ENCODE peak calls at places on chromosome 4, in seven cellular contexts. T, V, B, I, M, Q and S are unnamed samples.

GRCh38 chr4:43693876-43694275 is 754.7 kb downstream of the KCTD8 start:
- DNase-seq in T (no peak), V (no peak), I (no peak), B (no peak), M (no peak), Q (no peak), S (no peak)

GRCh38 chr4:99473131-99473530 is 37.7 kb upstream of the C4orf17 start:
- DNase-seq in M (no peak), Q (no peak), T (no peak), V (peak), B (no peak), I (no peak), S (no peak)

GRCh38 chr4:48546336-48546735 is 56.3 kb downstream of the ZAR1 start:
- DNase-seq in I (peak), B (peak), M (no peak), Q (no peak), T (peak), V (peak), S (no peak)

GRCh38 chr4:1337376-1337831 is 9.6 kb upstream of the UVSSA start:
- DNase-seq in T (no peak), Q (no peak), I (no peak), M (no peak), B (no peak), V (no peak), S (no peak)

GRCh38 chr4:1667273-1667672 is 16.8 kb downstream of the FAM53A start:
- DNase-seq in I (no peak), Q (no peak), T (no peak), B (no peak), M (no peak), V (no peak), S (no peak)

GRCh38 chr4:77669911-77670590 is 64.4 kb downstream of the CXCL13 start:
- DNase-seq in T (no peak), B (no peak), V (no peak), M (no peak), I (no peak), Q (no peak), S (peak)

GRCh38 chr4:52931238-52931637 is 69.1 kb downstream of the RASL11B start:
- DNase-seq in Q (no peak), I (no peak), T (no peak), M (no peak), B (no peak), V (no peak), S (peak)

GRCh38 chr4:75841641-75842520 is 60.4 kb downstream of the PPEF2 start:
- DNase-seq in V (peak), I (no peak), B (peak), Q (no peak), M (no peak), T (no peak), S (no peak)

GRCh38 chr4:7073526-7074390 is 5.9 kb upstream of the GRPEL1 start:
- DNase-seq in B (peak), I (peak), T (peak), M (peak), V (peak), Q (no peak), S (no peak)

GRCh38 chr4:26885912-26886274 is 25.3 kb downstream of the STIM2 start:
- DNase-seq in T (no peak), B (no peak), Q (peak), V (no peak), I (peak), M (peak), S (no peak)

GRCh38 chr4:164997324-164997723 is 19.9 kb upstream of the TRIM61 start:
- DNase-seq in V (no peak), M (no peak), Q (no peak), T (no peak), B (no peak), I (peak), S (no peak)

GRCh38 chr4:78519962-78520361 is 31.6 kb upstream of the ANXA3 start:
- DNase-seq in T (no peak), B (no peak), I (no peak), V (no peak), Q (no peak), M (no peak), S (no peak)

GRCh38 chr4:65825121-65825520 is 154.8 kb upstream of the EPHA5 start:
- DNase-seq in I (no peak), T (no peak), B (no peak), Q (no peak), M (no peak), V (peak), S (no peak)

GRCh38 chr4:174099712-174100111 is 183.8 kb downstream of the FBXO8 start:
- DNase-seq in I (no peak), Q (no peak), M (no peak), B (no peak), T (no peak), V (no peak), S (no peak)

GRCh38 chr4:5462896-5463295 is 245.5 kb downstream of the EVC2 start:
- DNase-seq in T (no peak), Q (no peak), M (no peak), I (no peak), V (no peak), B (no peak), S (no peak)

GRCh38 chr4:122652379-122652778 is 31.5 kb upstream of the IL21 start:
- DNase-seq in B (peak), T (no peak), I (peak), V (peak), M (peak), Q (no peak), S (peak)

GRCh38 chr4:106627071-106627470 is 258.5 kb upstream of the GIMD1 start:
- DNase-seq in B (no peak), T (no peak), M (no peak), I (no peak), V (peak), Q (no peak), S (no peak)

GRCh38 chr4:174672276-174672675 is 150.0 kb upstream of the HPGD start:
- DNase-seq in I (no peak), T (no peak), Q (no peak), V (no peak), B (no peak), M (no peak), S (no peak)

GRCh38 chr4:68872442-68873217 is 56.8 kb downstream of the UGT2B10 start:
- DNase-seq in M (no peak), V (no peak), B (no peak), Q (no peak), T (no peak), I (no peak), S (no peak)

GRCh38 chr4:186789671-186790070 is 66.0 kb upstream of the FAT1 start:
- DNase-seq in V (no peak), B (no peak), T (no peak), Q (no peak), M (no peak), I (no peak), S (no peak)

GRCh38 chr4:8912506-8912905 is 40.9 kb upstream of the HMX1 start:
- DNase-seq in V (no peak), I (no peak), T (no peak), M (peak), Q (no peak), B (no peak), S (no peak)

GRCh38 chr4:30434656-30435055 is 285.5 kb upstream of the PCDH7 start:
- DNase-seq in Q (no peak), V (no peak), M (no peak), B (no peak), I (no peak), T (no peak), S (no peak)

GRCh38 chr4:113790478-113790877 is 28.9 kb upstream of the CAMK2D start:
- DNase-seq in M (no peak), I (no peak), V (no peak), B (no peak), Q (no peak), T (no peak), S (no peak)

GRCh38 chr4:102055805-102056204 is 265.3 kb downstream of the BANK1 start:
- DNase-seq in T (no peak), B (no peak), V (no peak), M (no peak), Q (no peak), I (no peak), S (no peak)
- TF ChIP-seq CTCF in T (peak), B (peak), V (no peak), M (no peak), Q (no peak), I (no peak), S (no peak)

GRCh38 chr4:182432819-182433218 is 189.6 kb downstream of the TENM3 start:
- DNase-seq in T (no peak), Q (no peak), V (no peak), M (no peak), B (no peak), I (no peak), S (no peak)
- TF ChIP-seq CTCF in T (no peak), Q (no peak), V (no peak), M (no peak), B (no peak), I (no peak), S (no peak)

GRCh38 chr4:155995069-155995468 is 41.4 kb upstream of the CTSO start:
- DNase-seq in V (no peak), B (no peak), M (no peak), T (no peak), I (no peak), Q (no peak), S (no peak)

DNA sequence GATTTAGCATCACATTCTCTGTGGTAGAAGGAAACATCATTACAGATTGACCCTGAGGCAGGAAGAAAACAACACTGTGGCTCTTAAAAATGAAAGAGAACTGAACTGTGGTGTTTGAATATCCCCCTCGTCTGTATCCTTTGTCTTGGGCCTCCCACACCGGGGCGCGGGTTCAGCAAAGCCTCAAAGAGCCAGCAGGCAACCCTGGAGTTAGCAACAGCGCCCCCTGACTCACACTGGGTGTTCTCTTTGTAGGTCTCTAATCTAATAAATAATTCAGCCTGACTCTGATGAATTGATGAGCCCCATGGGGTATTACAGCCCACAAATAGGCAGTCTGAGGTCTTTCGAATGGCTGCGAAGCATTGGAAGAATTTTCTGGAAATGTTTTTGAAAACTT is 46.1 kb upstream of the CTSO start:
- DNase-seq in I (no peak), Q (no peak), V (no peak), T (no peak), B (peak), M (no peak), S (no peak)
- TF ChIP-seq CTCF in I (no peak), Q (no peak), V (peak), T (no peak), B (peak), M (no peak), S (no peak)

DNA sequence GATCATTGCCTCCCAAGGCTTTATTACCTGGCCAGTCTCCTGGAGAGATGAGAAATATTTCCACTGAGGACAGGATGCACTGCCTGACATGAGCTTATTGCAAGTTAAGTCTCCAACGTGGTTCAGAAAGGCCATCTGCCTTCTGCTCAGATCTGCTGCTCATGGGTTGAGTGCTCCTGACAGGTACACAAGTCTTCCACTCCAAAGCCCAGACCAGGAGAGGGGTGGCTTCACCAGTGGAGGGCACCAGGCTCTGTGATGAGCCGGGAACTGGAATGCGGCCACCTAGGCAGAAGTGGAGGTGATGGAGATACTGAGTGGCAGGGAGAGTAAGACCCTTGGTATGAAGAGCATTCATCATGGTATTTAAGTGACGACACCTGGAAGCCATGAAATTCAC is 79.5 kb upstream of the IRF2 start:
- DNase-seq in V (no peak), T (no peak), M (no peak), B (no peak), Q (no peak), I (no peak), S (no peak)
- TF ChIP-seq CTCF in V (no peak), T (no peak), M (no peak), B (no peak), Q (no peak), I (no peak), S (no peak)

DNA sequence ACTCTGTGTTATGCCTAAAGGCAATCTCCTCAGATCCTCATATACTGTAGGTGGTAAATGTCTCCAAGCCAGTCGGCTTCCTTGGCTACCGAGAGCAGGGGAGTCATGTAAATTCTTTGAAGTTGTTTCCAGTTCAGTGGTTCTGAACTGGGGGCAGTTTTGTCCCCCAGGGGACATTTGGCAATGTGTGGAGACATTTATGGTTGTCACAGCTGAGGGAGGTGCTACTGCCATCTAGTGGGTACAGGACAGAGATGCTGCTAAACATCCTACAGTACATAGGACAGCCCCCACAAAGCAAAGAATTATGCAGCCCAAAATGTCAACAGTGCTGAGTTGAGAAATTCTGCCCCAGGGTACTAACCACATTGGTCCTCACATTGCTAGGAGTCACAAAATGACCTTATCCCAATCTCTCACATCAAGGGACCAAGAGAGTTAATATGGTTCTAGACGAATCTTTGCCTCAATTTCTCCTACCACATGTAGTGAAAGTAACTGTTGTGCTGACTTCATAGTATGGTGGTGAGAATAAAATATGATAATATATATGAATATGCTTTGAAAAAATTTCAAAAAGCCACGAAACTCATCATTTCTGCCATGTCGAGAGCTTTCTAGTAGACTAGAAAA is 104.4 kb upstream of the ARHGAP24 start:
- DNase-seq in B (peak), I (peak), V (peak), Q (peak), M (no peak), T (peak), S (peak)
- TF ChIP-seq CTCF in B (peak), I (peak), V (peak), Q (no peak), M (peak), T (peak), S (peak)

DNA sequence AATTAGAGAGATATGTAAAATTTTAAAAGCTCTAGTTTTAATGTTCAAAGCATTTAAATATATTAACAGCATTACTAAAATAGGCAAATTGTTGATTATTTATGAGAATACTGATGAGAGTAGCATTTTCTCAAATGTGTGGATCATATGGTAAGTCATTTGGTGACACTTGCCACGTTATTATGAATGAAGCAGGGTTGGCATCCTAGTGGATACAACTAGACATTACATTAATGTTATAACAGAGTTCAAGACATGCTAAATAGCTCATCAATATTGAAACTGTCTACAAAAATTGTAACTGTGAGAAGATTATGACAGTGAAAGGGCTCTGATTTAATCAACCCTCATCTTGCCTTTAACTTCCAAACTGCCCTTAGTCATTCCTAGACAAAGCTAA is 171.1 kb downstream of the PDGFC start:
- DNase-seq in Q (no peak), V (no peak), I (no peak), B (no peak), T (no peak), M (peak), S (no peak)
- TF ChIP-seq CTCF in Q (no peak), V (no peak), I (peak), B (peak), T (no peak), M (no peak), S (no peak)

GRCh38 chr4:127355738-127356137 is 277.0 kb upstream of the INTU start:
- DNase-seq in B (no peak), I (no peak), V (no peak), Q (no peak), M (no peak), T (no peak), S (no peak)

GRCh38 chr4:127357765-127358164 is 275.0 kb upstream of the INTU start:
- DNase-seq in V (no peak), M (no peak), B (no peak), T (no peak), I (no peak), Q (no peak), S (no peak)

DNA sequence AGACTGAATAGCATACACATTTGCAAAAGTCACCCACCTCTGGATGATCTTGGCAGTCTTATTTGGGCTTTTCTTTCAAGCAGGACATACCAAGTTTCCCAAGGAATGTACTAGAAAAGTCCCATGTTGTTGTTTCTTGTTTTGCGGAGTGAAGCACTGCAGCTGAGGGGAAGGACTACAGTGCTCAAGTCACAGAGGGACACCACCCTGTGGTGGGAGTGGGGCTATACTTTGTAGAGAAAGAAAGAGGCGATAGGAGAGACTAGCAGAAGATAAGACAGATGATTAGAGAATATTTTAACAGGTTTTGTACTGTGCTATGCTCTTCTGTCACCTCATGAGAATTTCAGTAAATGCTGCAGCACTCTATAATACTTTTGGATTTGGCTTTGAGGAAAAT is 280.5 kb upstream of the INTU start:
- DNase-seq in B (peak), M (no peak), T (no peak), V (no peak), Q (no peak), I (no peak), S (no peak)
- TF ChIP-seq CTCF in B (peak), M (no peak), T (no peak), V (no peak), Q (no peak), I (no peak), S (no peak)

DNA sequence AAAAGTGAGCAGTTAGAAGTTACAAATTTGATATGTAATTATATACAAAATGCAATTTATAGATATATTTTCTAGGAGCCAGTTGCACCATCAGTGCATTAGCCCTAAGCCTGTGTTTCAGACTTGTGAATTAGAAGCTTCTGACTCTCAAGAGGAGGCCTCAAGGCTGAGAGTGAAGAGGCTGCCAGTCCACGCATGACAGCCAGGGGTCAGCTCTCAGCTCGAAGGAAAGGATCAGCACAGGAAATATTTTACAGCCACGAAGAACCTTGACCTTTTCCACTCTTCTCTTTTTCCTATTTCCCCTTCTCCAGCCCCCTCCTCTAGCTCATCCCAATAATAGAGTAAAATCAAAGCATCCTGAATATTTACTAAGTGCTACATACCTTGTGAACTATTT is 642.4 kb downstream of the TRIML1 start:
- DNase-seq in B (peak), Q (no peak), T (no peak), M (no peak), V (no peak), I (peak), S (no peak)
- TF ChIP-seq CTCF in B (peak), Q (no peak), T (peak), M (no peak), V (no peak), I (peak), S (no peak)

DNA sequence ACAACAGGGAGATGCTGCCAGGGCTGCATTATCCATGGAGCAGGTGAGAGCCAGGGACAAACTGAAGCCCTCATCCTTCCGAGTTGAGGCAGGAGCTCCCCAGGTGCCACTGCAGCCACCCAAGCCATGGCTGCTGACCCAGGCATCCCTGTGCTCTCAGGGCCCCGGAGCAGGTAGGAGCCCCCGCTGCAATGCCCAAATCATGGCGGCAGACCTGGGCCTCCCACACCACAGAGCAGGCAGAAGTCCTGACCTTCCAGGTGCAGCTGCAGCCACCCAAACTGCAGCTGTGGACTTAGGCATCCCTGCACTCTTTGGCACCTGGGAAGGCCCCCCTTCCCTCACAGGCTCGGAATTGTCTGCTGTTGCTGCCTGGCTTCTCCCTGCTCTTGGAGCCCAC is 443.6 kb downstream of the ARAP2 start:
- DNase-seq in Q (no peak), B (no peak), V (no peak), M (no peak), I (no peak), T (no peak), S (no peak)
- TF ChIP-seq CTCF in Q (no peak), B (no peak), V (no peak), M (no peak), I (no peak), T (no peak), S (no peak)

DNA sequence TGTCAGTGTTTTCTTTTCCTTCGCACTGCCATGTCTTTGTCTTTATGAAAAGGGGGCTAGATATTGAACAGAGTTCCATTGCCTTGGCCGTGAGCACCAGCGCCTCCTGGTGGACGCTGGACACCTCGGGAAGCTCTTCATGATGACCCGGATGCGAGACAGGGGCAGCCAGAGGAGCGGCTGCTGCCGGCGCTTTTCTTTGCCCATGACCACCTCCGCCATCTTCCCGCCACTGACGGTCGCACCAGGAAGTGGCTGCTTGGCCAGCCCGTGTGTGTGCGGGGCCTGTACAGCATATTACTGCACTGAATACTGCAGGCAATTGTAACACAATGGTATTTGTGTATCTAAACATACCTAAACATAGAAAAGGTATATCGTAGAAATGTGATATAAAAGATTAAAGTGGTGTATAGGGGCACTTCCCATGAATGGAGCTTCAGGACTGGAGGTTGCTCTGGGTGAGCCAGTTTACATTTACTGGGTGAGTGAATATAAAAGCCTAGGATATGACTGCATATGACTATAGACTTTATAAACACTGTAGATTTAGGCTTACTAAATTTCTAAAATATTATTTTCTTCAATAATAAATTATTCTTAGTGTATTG is 15.8 kb upstream of the GRIA2 start:
- DNase-seq in T (no peak), M (peak), B (peak), I (peak), V (peak), Q (no peak), S (peak)
- TF ChIP-seq CTCF in T (peak), M (peak), B (peak), I (peak), V (peak), Q (no peak), S (no peak)